ENCODE peak calls at places on chromosomes 5 and 9, in six cellular contexts. C is ELF-1; R is NCI-H1092 treated with DMSO at 0.1 percent for 48 hours; G is germinal center; Z is stimulated activated CD8-positive, alpha-beta memory T cell treated with anti-CD3 and anti-CD28 coated beads, Interleukin-15, amount 100 ng/mL, for 24 hours; E is NCI-H2171 treated with DMSO at 0.1 percent for 48 hours. P is an unnamed sample.

GRCh38 chr5:177378884-177379883 is 5.0 kb upstream of the SLC34A1 start:
- DNase-seq in C (no peak), R (no peak), G (no peak), Z (no peak), E (no peak), P (no peak)

GRCh38 chr9:90613502-90613901 is 29.1 kb downstream of the DIRAS2 start:
- DNase-seq in C (peak; percentile 67), R (no peak), G (no peak), Z (no peak), E (no peak), P (no peak)

GRCh38 chr5:37575541-37576489 is 196.7 kb downstream of the WDR70 start:
- DNase-seq in C (no peak), R (no peak), G (no peak), Z (no peak), E (peak; percentile 15), P (no peak)

GRCh38 chr9:14277202-14277601 is 36.7 kb downstream of the NFIB start:
- DNase-seq in C (no peak), R (no peak), G (no peak), Z (no peak), E (no peak), P (no peak)

GRCh38 chr5:151707566-151707965 is 20.9 kb upstream of the SPARC start:
- DNase-seq in C (no peak), R (no peak), G (no peak), Z (no peak), E (peak; percentile 27), P (no peak)

GRCh38 chr9:89696780-89697179 is 92.0 kb downstream of the GADD45G start:
- DNase-seq in C (no peak), R (no peak), G (no peak), Z (no peak), E (no peak), P (no peak)

GRCh38 chr5:181133610-181134231 is 2.8 kb upstream of the OR2V1 start:
- DNase-seq in C (no peak), R (no peak), G (no peak), Z (no peak), E (no peak), P (no peak)

GRCh38 chr5:103120607-103121200 is 603 bp downstream of the PPIP5K2 start:
- DNase-seq in C (peak; percentile 57), R (peak; percentile 5), G (no peak), Z (no peak), E (no peak), P (no peak)

GRCh38 chr5:104456122-104456521 is 893.5 kb upstream of the NUDT12 start:
- DNase-seq in C (no peak), R (peak; percentile 93), G (no peak), Z (no peak), E (no peak), P (no peak)

GRCh38 chr5:102823441-102823874 is 68.4 kb downstream of the PAM start:
- DNase-seq in C (no peak), R (no peak), G (no peak), Z (no peak), E (peak; percentile 71), P (no peak)

GRCh38 chr5:181187500-181188213 is 17.3 kb downstream of the TRIM7 start:
- DNase-seq in C (peak; percentile 95), R (no peak), G (no peak), Z (peak; percentile 48), E (no peak), P (no peak)

GRCh38 chr9:81374881-81375280 is 314.5 kb downstream of the TLE1 start:
- DNase-seq in C (peak; percentile 56), R (no peak), G (no peak), Z (no peak), E (no peak), P (no peak)

GRCh38 chr9:37936965-37937364 is 33.0 kb upstream of the SLC25A51 start:
- DNase-seq in C (peak; percentile 80), R (no peak), G (no peak), Z (no peak), E (no peak), P (no peak)

GRCh38 chr5:135085936-135086235 is 51.9 kb upstream of the PITX1 start:
- DNase-seq in C (no peak), R (no peak), G (no peak), Z (no peak), E (no peak), P (no peak)

GRCh38 chr9:109914280-109915027 is 134.5 kb downstream of the PALM2AKAP2 start:
- DNase-seq in C (no peak), R (no peak), G (peak; percentile 30), Z (no peak), E (no peak), P (no peak)

GRCh38 chr9:12774861-12775367 is at the start of gene LURAP1L:
- DNase-seq in C (peak; percentile 64), R (peak; percentile 57), G (no peak), Z (no peak), E (peak; percentile 53), P (no peak)

GRCh38 chr5:55410840-55411239 is 103.1 kb downstream of the MTREX start:
- DNase-seq in C (no peak), R (no peak), G (no peak), Z (no peak), E (no peak), P (no peak)

GRCh38 chr5:172553167-172553566 is 87.9 kb upstream of the NEURL1B start:
- DNase-seq in C (no peak), R (no peak), G (no peak), Z (no peak), E (no peak), P (no peak)

GRCh38 chr5:158700231-158700996 is 399.3 kb downstream of the EBF1 start:
- DNase-seq in C (no peak), R (no peak), G (no peak), Z (no peak), E (no peak), P (no peak)

GRCh38 chr5:170442381-170442780 is 53.2 kb upstream of the KCNMB1 start:
- DNase-seq in C (no peak), R (no peak), G (no peak), Z (no peak), E (no peak), P (no peak)

GRCh38 chr5:135317286-135317685 is 81.7 kb downstream of the MACROH2A1 start:
- DNase-seq in C (no peak), R (no peak), G (no peak), Z (no peak), E (no peak), P (no peak)

GRCh38 chr9:18874069-18874468 is 158.9 kb downstream of the SAXO1 start:
- DNase-seq in C (no peak), R (no peak), G (no peak), Z (no peak), E (no peak), P (no peak)

GRCh38 chr5:133340822-133341221 is 271.5 kb downstream of the FSTL4 start:
- DNase-seq in C (peak; percentile 43), R (no peak), G (no peak), Z (no peak), E (no peak), P (no peak)

P was measured in GF-D8.